ENCODE peak calls at places on chromosome 15, in eight cellular contexts. I is keratinocyte, V is neural progenitor cell, M is spleen, N is heart left ventricle, B is fibroblast of lung, C is psoas muscle, Z is A549. G is an unnamed sample.

GRCh38 chr15:85086855-85087254 is 105.2 kb downstream of the PDE8A start:
- DNase-seq in B (no peak), N (no peak), I (no peak), M (no peak), C (no peak), V (no peak), Z (no peak), G (no peak)

GRCh38 chr15:76203766-76204557 is 107.3 kb downstream of the ETFA start:
- DNase-seq in N (no peak), V (no peak), C (no peak), I (no peak), Z (no peak), M (no peak), B (no peak), G (no peak)

GRCh38 chr15:70259640-70260066 is 161.9 kb upstream of the TLE3 start:
- DNase-seq in Z (peak; percentile 42), V (peak; percentile 57), B (no peak), M (peak; percentile 76), I (no peak), N (no peak), C (no peak), G (no peak)

GRCh38 chr15:58498821-58499580 is 67.2 kb downstream of the LIPC start:
- DNase-seq in V (peak; percentile 12), M (no peak), N (no peak), B (peak; percentile 85), C (no peak), I (no peak), Z (peak; percentile 25), G (no peak)

GRCh38 chr15:35306361-35306981 is 221.4 kb upstream of the NANOGP8 start:
- DNase-seq in B (peak; percentile 79), N (no peak), Z (peak; percentile 65), I (no peak), V (no peak), C (no peak), M (no peak), G (no peak)

GRCh38 chr15:79332824-79333510 is 22.1 kb downstream of the TMED3 start:
- DNase-seq in Z (no peak), M (no peak), N (no peak), C (no peak), I (no peak), B (no peak), V (no peak), G (no peak)

GRCh38 chr15:25797511-25798206 is 65.5 kb downstream of the ATP10A start:
- DNase-seq in N (no peak), Z (no peak), C (no peak), I (no peak), M (no peak), V (no peak), B (no peak), G (no peak)

GRCh38 chr15:59306520-59307163 is 66.0 kb downstream of the MYO1E start:
- DNase-seq in V (no peak), N (no peak), I (peak; percentile 41), Z (peak; percentile 65), M (no peak), C (no peak), B (peak; percentile 71), G (no peak)

GRCh38 chr15:93042211-93042610 is 46.8 kb downstream of the RGMA start:
- DNase-seq in I (no peak), C (no peak), M (peak; percentile 17), N (no peak), B (no peak), Z (no peak), V (no peak), G (no peak)

GRCh38 chr15:97692317-97693015 is 268.0 kb upstream of the ARRDC4 start:
- DNase-seq in Z (no peak), C (no peak), N (peak; percentile 42), B (no peak), V (no peak), I (no peak), M (no peak), G (no peak)

GRCh38 chr15:100167884-100168375 is 173.8 kb downstream of the ADAMTS17 start:
- DNase-seq in I (no peak), C (no peak), N (no peak), B (no peak), V (no peak), M (no peak), Z (no peak), G (no peak)

GRCh38 chr15:39629376-39629775 is 48.5 kb downstream of the THBS1 start:
- DNase-seq in N (no peak), I (peak; percentile 61), M (no peak), C (no peak), B (no peak), V (no peak), Z (no peak), G (no peak)

GRCh38 chr15:31303434-31304073 is 23.1 kb upstream of the KLF13 start:
- DNase-seq in C (peak; percentile 25), M (peak; percentile 77), V (peak; percentile 57), Z (no peak), B (no peak), I (no peak), N (peak; percentile 66), G (peak; percentile 69)

GRCh38 chr15:26298010-26298661 is 435.0 kb upstream of the ATP10A start:
- DNase-seq in M (peak; percentile 73), Z (no peak), I (no peak), C (no peak), B (no peak), N (no peak), V (no peak), G (no peak)

GRCh38 chr15:97759363-97759762 is 201.1 kb upstream of the ARRDC4 start:
- DNase-seq in N (no peak), M (no peak), C (no peak), B (peak; percentile 94), I (peak; percentile 60), V (no peak), Z (no peak), G (no peak)

GRCh38 chr15:73965730-73966103 is 26.4 kb downstream of the STOML1 start:
- DNase-seq in Z (no peak), C (no peak), B (peak; percentile 66), I (no peak), M (no peak), N (no peak), V (no peak), G (no peak)

GRCh38 chr15:63599401-63600000 is 2.3 kb downstream of the FBXL22 start:
- DNase-seq in Z (peak; percentile 72), I (no peak), V (peak; percentile 48), M (peak; percentile 90), B (peak; percentile 42), C (peak; percentile 66), N (peak; percentile 80), G (peak; percentile 82)
- H3K4me1 ChIP-seq in Z (peaks cover 20% of the 10 kb centered on the region), I (peaks cover 24% of the 10 kb centered on the region), V (peaks cover 36% of the 10 kb centered on the region), M (peaks cover 23% of the 10 kb centered on the region), B (peaks cover 19% of the 10 kb centered on the region), C (peaks cover 50% of the 10 kb centered on the region), N (peaks cover 65% of the 10 kb centered on the region), G (peaks cover 49% of the 10 kb centered on the region)

GRCh38 chr15:48966595-48967301 is 3.0 kb upstream of the SHC4 start:
- DNase-seq in V (no peak), N (no peak), Z (no peak), M (no peak), I (no peak), B (peak; percentile 64), C (no peak), G (no peak)

GRCh38 chr15:48967336-48967735 is 3.6 kb upstream of the SHC4 start:
- DNase-seq in M (no peak), C (no peak), Z (no peak), V (no peak), I (no peak), N (no peak), B (no peak), G (no peak)

GRCh38 chr15:48964898-48965297 is 1.2 kb upstream of the SHC4 start:
- DNase-seq in Z (no peak), B (no peak), C (no peak), M (no peak), I (no peak), V (no peak), N (no peak), G (no peak)

GRCh38 chr15:48968066-48968465 is 4.3 kb upstream of the SHC4 start:
- DNase-seq in Z (no peak), B (no peak), M (no peak), I (no peak), V (no peak), C (no peak), N (no peak), G (no peak)

DNA sequence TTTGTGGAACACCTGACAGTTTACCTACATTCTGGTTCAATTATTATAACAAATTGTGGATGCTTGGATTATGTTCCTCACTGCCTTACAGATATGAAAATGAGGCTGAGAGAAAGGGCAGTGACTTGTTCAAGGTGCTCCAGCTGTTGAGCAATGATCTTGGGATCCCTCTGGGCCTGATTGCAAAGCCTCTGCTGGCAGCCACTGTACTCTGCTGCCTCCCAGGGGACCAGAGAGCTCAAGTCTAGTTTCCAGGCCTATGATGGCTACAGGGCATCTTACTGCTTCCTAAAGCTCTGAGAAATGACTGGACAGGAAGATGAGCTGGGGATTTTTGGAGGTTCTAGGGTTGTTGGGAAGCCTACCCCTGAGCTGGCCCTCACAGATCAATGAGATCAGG is 2.3 kb upstream of the SHC4 start:
- DNase-seq in C (no peak), N (no peak), I (no peak), B (peak; percentile 72), Z (peak; percentile 56), M (no peak), V (no peak), G (no peak)
- TF ChIP-seq CTCF in C (no peak), N (no peak), I (peak; percentile 65), B (peak; percentile 49), Z (peak; percentile 27), M (no peak), V (peak; percentile 19), G (no peak)

DNA sequence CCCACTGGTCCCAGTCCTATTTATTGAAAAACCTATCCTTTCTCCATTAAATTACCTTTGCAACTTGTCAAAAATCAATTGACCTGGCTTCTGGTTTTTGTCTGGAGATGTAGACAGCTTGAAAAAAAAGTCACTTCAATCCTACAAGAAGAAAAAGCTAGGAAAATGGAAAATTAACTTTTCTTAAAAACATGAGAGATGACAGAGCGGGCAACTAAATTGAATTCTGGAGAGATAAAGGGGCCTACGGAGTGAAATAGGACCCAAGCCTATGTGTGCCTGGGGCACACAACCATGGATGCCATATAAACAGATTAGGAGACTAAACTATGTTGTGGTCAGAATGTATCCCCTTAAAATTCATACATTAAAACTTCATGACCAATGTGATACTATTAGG is 363.3 kb upstream of the SLCO3A1 start:
- DNase-seq in B (no peak), I (no peak), M (no peak), V (no peak), C (no peak), Z (no peak), N (no peak), G (no peak)
- H3K4me1 ChIP-seq in B (no peaks in the 10 kb centered on the region), I (peaks cover 13% of the 10 kb centered on the region), M (no peaks in the 10 kb centered on the region), V (peaks cover 1% of the 10 kb centered on the region), C (no peaks in the 10 kb centered on the region), Z (no peaks in the 10 kb centered on the region), N (no peaks in the 10 kb centered on the region), G (no peaks in the 10 kb centered on the region)

DNA sequence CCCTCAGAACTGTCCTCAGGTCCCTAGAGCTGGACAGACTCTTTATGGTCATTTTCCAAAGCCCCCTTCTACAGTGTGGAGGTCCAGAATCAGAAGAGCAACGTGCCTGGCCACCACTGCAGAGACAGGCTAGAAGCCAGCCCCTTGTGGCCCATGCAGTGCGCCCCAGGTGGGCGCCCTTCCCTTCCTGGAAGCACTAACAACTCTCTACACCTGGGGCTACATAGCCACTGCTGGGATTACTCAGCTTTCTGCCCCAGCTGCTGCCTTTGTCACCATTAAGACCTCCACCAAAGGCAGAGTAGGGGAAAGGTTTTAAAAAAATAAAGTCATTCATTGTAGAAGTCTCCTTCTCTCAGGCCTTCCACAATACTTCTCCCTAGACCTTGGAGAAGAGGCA is 2.3 kb downstream of the RASGRP1 start:
- DNase-seq in M (no peak), V (no peak), Z (no peak), I (no peak), B (no peak), N (no peak), C (no peak), G (no peak)
- TF ChIP-seq CTCF in M (no peak), V (no peak), Z (no peak), I (no peak), B (no peak), N (no peak), C (no peak), G (no peak)

G was measured in lower lobe of right lung.